ENCODE peak calls at places on chromosomes 16 and 17, in ten cellular contexts. Z, V, N, K, G, S, D, B, R and Y are unnamed samples.
A peak's percentile ranks its signal among the peaks of the same experiment; 100 is the strongest.

GRCh38 chr17:82959242-82959930 is 119.6 kb upstream of the ZNF750 start:
- DNase-seq in Z (no peak), V (peak; percentile 14), N (no peak), K (no peak), G (peak; percentile 11), S (no peak), D (peak; percentile 24), B (no peak), R (no peak), Y (peak; percentile 42)

GRCh38 chr17:57868775-57869598 is 19.1 kb upstream of the MRPS23 start:
- DNase-seq in Z (no peak), V (no peak), N (no peak), K (no peak), G (no peak), S (no peak), D (peak; percentile 34), B (no peak), R (no peak), Y (no peak)

GRCh38 chr16:81261049-81261648 is 22.7 kb downstream of the BCO1 start:
- DNase-seq in Z (peak; percentile 29), V (peak; percentile 31), N (peak; percentile 45), K (peak; percentile 52), G (no peak), S (no peak), D (peak; percentile 45), B (no peak), R (no peak), Y (no peak)

GRCh38 chr16:83843657-83844056 is 35.9 kb downstream of the HSBP1 start:
- DNase-seq in Z (no peak), V (no peak), N (peak; percentile 71), K (no peak), G (no peak), S (no peak), D (peak; percentile 58), B (no peak), R (no peak), Y (no peak)

GRCh38 chr16:47492428-47493357 is 31.6 kb downstream of the PHKB start:
- DNase-seq in Z (no peak), V (peak; percentile 47), N (no peak), K (no peak), G (peak; percentile 82), S (no peak), D (no peak), B (no peak), R (peak; percentile 11), Y (peak; percentile 84)

GRCh38 chr17:66228887-66229782 is at the start of gene APOH:
- DNase-seq in Z (no peak), V (no peak), N (no peak), K (peak; percentile 59), G (no peak), S (no peak), D (no peak), B (no peak), R (no peak), Y (no peak)

GRCh38 chr17:45770632-45771472 is 13.3 kb upstream of the CRHR1 start:
- DNase-seq in Z (no peak), V (no peak), N (peak; percentile 71), K (no peak), G (no peak), S (no peak), D (peak; percentile 76), B (no peak), R (no peak), Y (no peak)

GRCh38 chr17:41689497-41690299 is 1.0 kb downstream of the EIF1 start:
- DNase-seq in Z (no peak), V (no peak), N (peak; percentile 82), K (no peak), G (no peak), S (no peak), D (no peak), B (no peak), R (peak; percentile 33), Y (no peak)

GRCh38 chr16:22924492-22924891 is 110.5 kb downstream of the HS3ST2 start:
- DNase-seq in Z (no peak), V (no peak), N (no peak), K (no peak), G (no peak), S (no peak), D (no peak), B (no peak), R (no peak), Y (no peak)

GRCh38 chr17:51395621-51396020 is 135.3 kb downstream of the UTP18 start:
- DNase-seq in Z (no peak), V (no peak), N (no peak), K (no peak), G (no peak), S (no peak), D (no peak), B (no peak), R (no peak), Y (no peak)

GRCh38 chr16:88914750-88915368 is 48.4 kb upstream of the PABPN1L start:
- DNase-seq in Z (no peak), V (no peak), N (no peak), K (no peak), G (peak; percentile 63), S (no peak), D (no peak), B (no peak), R (no peak), Y (peak; percentile 71)

GRCh38 chr17:10744509-10745000 is 14.7 kb upstream of the TMEM220 start:
- DNase-seq in Z (no peak), V (peak; percentile 71), N (no peak), K (no peak), G (no peak), S (no peak), D (no peak), B (no peak), R (no peak), Y (no peak)

GRCh38 chr16:23373436-23374219 is 71.5 kb downstream of the SCNN1B start:
- DNase-seq in Z (no peak), V (no peak), N (no peak), K (no peak), G (no peak), S (no peak), D (no peak), B (no peak), R (no peak), Y (no peak)

DNA sequence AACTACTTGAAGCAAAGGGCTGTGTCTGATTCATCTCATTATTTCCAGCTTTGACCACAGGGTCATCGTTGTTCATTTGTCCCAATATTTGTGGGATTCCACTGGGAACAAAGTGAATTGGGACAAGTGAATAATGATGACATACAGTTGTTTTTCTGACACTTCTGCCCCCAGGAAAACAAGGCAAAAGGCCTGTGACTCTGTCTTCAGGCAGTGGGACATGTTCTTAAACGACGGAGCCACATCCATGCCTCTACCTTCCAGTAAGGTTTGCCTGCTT is 193.8 kb downstream of the FOXL1 start:
- DNase-seq in Z (no peak), V (no peak), N (no peak), K (no peak), G (no peak), S (no peak), D (no peak), B (no peak), R (no peak), Y (no peak)
- H3K4me1 ChIP-seq in Z (no peaks in the 10 kb centered on the region), V (no peaks in the 10 kb centered on the region), N (peaks cover 5% of the 10 kb centered on the region), K (peaks cover 9% of the 10 kb centered on the region), G (no peaks in the 10 kb centered on the region), S (peaks cover 4% of the 10 kb centered on the region), D (no peaks in the 10 kb centered on the region), B (no peaks in the 10 kb centered on the region), R (no peaks in the 10 kb centered on the region), Y (no peaks in the 10 kb centered on the region)

DNA sequence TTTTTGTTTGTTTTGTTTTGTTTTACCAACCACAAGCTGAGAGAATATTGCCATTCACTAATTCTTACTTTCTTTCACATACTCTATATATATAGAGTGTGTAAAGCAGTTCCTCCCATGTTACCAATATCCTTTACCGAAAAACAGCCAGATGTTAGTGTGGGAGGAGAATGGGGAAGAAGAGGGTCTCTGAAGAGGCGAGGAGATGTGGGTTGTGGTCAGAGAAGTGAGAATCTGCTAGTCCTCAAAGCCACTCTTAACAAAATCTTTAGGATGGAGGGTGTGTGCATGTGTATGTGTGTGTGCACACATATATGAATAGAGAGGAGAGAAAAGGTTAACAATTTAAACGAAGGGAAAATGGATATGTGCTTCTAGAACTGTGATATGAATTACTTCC is 80.6 kb downstream of the TUBD1 start:
- DNase-seq in Z (no peak), V (no peak), N (no peak), K (no peak), G (no peak), S (no peak), D (no peak), B (no peak), R (no peak), Y (no peak)
- H3K4me1 ChIP-seq in Z (peaks cover 12% of the 10 kb centered on the region), V (peaks cover 7% of the 10 kb centered on the region), N (no peaks in the 10 kb centered on the region), K (peaks cover 74% of the 10 kb centered on the region), G (no peaks in the 10 kb centered on the region), S (no peaks in the 10 kb centered on the region), D (no peaks in the 10 kb centered on the region), B (no peaks in the 10 kb centered on the region), R (no peaks in the 10 kb centered on the region), Y (no peaks in the 10 kb centered on the region)

GRCh38 chr17:75506134-75506533 is 9.2 kb downstream of the CASKIN2 start:
- DNase-seq in Z (no peak), V (no peak), N (no peak), K (no peak), G (no peak), S (no peak), D (no peak), B (no peak), R (no peak), Y (no peak)

GRCh38 chr17:75506888-75507287 is 8.4 kb downstream of the CASKIN2 start:
- DNase-seq in Z (no peak), V (no peak), N (no peak), K (no peak), G (no peak), S (no peak), D (no peak), B (no peak), R (no peak), Y (no peak)

GRCh38 chr17:75508848-75509450 is 6.4 kb downstream of the CASKIN2 start:
- DNase-seq in Z (no peak), V (no peak), N (no peak), K (no peak), G (no peak), S (no peak), D (no peak), B (no peak), R (no peak), Y (no peak)

GRCh38 chr17:75508122-75508719 is 7.1 kb downstream of the CASKIN2 start:
- DNase-seq in Z (no peak), V (no peak), N (no peak), K (no peak), G (no peak), S (no peak), D (no peak), B (no peak), R (no peak), Y (no peak)

DNA sequence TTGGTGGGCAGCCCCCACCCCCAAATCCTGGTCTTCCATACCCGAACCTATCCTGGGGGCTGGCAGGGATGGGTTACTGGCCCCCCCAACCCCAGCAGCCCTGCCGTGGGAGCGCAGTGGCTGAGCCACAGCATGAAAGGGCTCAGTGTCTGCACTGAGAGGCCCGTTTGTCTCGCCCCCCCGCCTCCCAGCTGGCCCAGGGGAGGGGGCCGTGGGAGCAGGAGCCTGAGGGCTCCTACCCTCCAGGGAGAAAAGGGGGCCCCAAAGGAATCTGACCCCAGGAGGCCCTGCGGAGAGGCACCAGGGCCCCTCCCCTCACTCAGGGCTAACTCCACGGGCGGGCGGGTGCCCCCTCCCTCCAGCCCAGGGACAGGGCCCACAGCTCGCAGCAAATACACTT is 7.6 kb downstream of the CASKIN2 start:
- DNase-seq in Z (no peak), V (no peak), N (no peak), K (no peak), G (no peak), S (no peak), D (no peak), B (no peak), R (no peak), Y (no peak)
- H3K4me1 ChIP-seq in Z (peaks cover 14% of the 10 kb centered on the region), V (peaks cover 55% of the 10 kb centered on the region), N (no peaks in the 10 kb centered on the region), K (peaks cover 25% of the 10 kb centered on the region), G (peaks cover 77% of the 10 kb centered on the region), S (peaks cover 3% of the 10 kb centered on the region), D (no peaks in the 10 kb centered on the region), B (peaks cover 6% of the 10 kb centered on the region), R (no peaks in the 10 kb centered on the region), Y (peaks cover 13% of the 10 kb centered on the region)

GRCh38 chr17:19750020-19750572 is 2.0 kb upstream of the ALDH3A1 start:
- DNase-seq in Z (no peak), V (no peak), N (no peak), K (no peak), G (no peak), S (no peak), D (no peak), B (no peak), R (no peak), Y (peak; percentile 28)
- H3K4me1 ChIP-seq in Z (peaks cover 42% of the 10 kb centered on the region), V (peaks cover 57% of the 10 kb centered on the region), N (no peaks in the 10 kb centered on the region), K (peaks cover 94% of the 10 kb centered on the region), G (peaks cover 15% of the 10 kb centered on the region), S (peaks cover 48% of the 10 kb centered on the region), D (no peaks in the 10 kb centered on the region), B (peaks cover 3% of the 10 kb centered on the region), R (peaks cover 6% of the 10 kb centered on the region), Y (no peaks in the 10 kb centered on the region)